ENCODE peak calls at places on chromosomes 4 and X, in seven cellular contexts. A is breast epithelium, Q is heart right ventricle, U is AG04450, T is GM23338, G is cardiac muscle cell, P is adrenal gland. M is an unnamed sample.

GRCh38 chr4:83297548-83298260 is 13.1 kb upstream of the COQ2 start:
- DNase-seq in A (no peak), Q (no peak), U (no peak), T (no peak), G (no peak), P (no peak), M (no peak)

GRCh38 chr4:76365636-76366035 is 55.3 kb downstream of the CCDC158 start:
- DNase-seq in A (no peak), Q (no peak), U (no peak), T (no peak), G (no peak), P (no peak), M (no peak)

GRCh38 chr4:86338989-86339388 is 20.9 kb downstream of the MAPK10 start:
- DNase-seq in A (no peak), Q (peak; percentile 4), U (peak; percentile 72), T (no peak), G (no peak), P (peak; percentile 44), M (no peak)

GRCh38 chr4:26052663-26053534 is 138.9 kb downstream of the SMIM20 start:
- DNase-seq in A (no peak), Q (no peak), U (no peak), T (no peak), G (no peak), P (no peak), M (no peak)

GRCh38 chr4:73705056-73705432 is 35.3 kb upstream of the CXCL8 start:
- DNase-seq in A (no peak), Q (no peak), U (no peak), T (peak; percentile 73), G (no peak), P (no peak), M (no peak)

GRCh38 chrX:95076449-95076848 is 1402.4 kb downstream of the FAM133A start:
- DNase-seq in A (no peak), Q (no peak), U (no peak), T (peak; percentile 63), G (peak; percentile 37), P (no peak), M (no peak)

GRCh38 chrX:134868766-134869495 is 121.9 kb upstream of the SMIM10 start:
- DNase-seq in A (no peak), Q (no peak), U (peak; percentile 38), T (no peak), G (no peak), P (peak; percentile 21), M (no peak)

GRCh38 chr4:112807083-112807482 is 170.1 kb downstream of the LARP7 start:
- DNase-seq in A (no peak), Q (no peak), U (no peak), T (no peak), G (no peak), P (no peak), M (no peak)

GRCh38 chrX:45801554-45801953 is 600.9 kb upstream of the DIPK2B start:
- DNase-seq in A (no peak), Q (no peak), U (no peak), T (peak; percentile 38), G (peak; percentile 29), P (no peak), M (no peak)

GRCh38 chrX:94936722-94937121 is 1262.7 kb downstream of the FAM133A start:
- DNase-seq in A (no peak), Q (no peak), U (no peak), T (no peak), G (no peak), P (no peak), M (no peak)

GRCh38 chrX:125846251-125846650 is 319.8 kb downstream of the DCAF12L2 start:
- DNase-seq in A (no peak), Q (no peak), U (no peak), T (no peak), G (no peak), P (no peak), M (no peak)

GRCh38 chr4:77193511-77194236 is 36.7 kb downstream of the CCNG2 start:
- DNase-seq in A (peak; percentile 27), Q (peak; percentile 34), U (no peak), T (peak; percentile 95), G (no peak), P (peak; percentile 21), M (peak; percentile 69)

GRCh38 chr4:80307774-80308465 is 27.6 kb upstream of the CFAP299 start:
- DNase-seq in A (no peak), Q (no peak), U (no peak), T (no peak), G (no peak), P (no peak), M (no peak)

GRCh38 chr4:153205757-153206156 is 1.5 kb downstream of the TRIM2 start:
- DNase-seq in A (no peak), Q (no peak), U (no peak), T (peak; percentile 64), G (no peak), P (no peak), M (peak; percentile 6)

GRCh38 chrX:115410731-115411435 is 121.4 kb downstream of the LUZP4 start:
- DNase-seq in A (no peak), Q (no peak), U (no peak), T (no peak), G (no peak), P (no peak), M (no peak)

GRCh38 chrX:44054863-44055601 is 81.8 kb upstream of the NDP start:
- DNase-seq in A (no peak), Q (no peak), U (no peak), T (no peak), G (no peak), P (no peak), M (no peak)

GRCh38 chrX:113390531-113390930 is 549.9 kb upstream of the AMOT start:
- DNase-seq in A (no peak), Q (no peak), U (no peak), T (no peak), G (no peak), P (no peak), M (no peak)

GRCh38 chrX:47446971-47447370 is 36.1 kb downstream of the ZNF41 start:
- DNase-seq in A (no peak), Q (no peak), U (no peak), T (no peak), G (no peak), P (no peak), M (no peak)

DNA sequence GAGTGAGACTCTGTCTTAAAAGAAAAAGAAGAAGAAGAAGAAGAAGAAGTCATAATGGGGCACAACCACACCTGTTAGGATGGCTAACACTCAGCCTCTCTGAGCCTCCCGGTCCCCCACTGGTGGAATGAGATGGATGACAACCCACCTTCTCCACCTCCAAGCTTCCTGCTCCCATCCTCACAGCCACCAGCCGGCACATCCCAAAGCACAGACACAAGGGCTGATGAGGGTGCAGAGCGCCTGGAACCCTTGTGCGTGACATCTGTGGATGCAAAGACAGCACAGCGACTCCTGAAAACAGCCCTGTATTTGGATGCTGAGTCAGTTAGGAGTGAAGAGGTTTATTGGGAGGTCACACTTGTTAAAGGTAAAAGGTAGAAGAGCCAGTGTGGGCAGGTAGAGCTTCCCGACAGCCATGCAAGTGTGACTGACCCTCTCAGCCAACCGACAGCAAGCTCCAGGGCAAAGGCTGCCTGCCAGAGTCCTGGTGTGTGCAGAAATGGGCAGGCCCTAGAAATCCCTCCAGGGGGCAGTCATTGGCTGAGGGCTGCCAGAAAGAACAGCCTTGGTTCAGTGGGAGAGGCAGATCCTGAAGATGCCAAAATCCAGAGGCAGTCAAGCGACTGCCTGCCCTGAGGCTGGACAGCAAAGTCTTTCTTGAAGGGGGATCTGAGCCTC is 26.6 kb upstream of the MAN2B2 start:
- DNase-seq in A (no peak), Q (peak; percentile 43), U (no peak), T (peak; percentile 75), G (peak; percentile 62), P (peak; percentile 30), M (no peak)
- TF ChIP-seq CTCF in A (no peak), Q (no peak), U (peak; percentile 49), T (peak; percentile 80), G (peak; percentile 61), P (no peak), M (no peak)

DNA sequence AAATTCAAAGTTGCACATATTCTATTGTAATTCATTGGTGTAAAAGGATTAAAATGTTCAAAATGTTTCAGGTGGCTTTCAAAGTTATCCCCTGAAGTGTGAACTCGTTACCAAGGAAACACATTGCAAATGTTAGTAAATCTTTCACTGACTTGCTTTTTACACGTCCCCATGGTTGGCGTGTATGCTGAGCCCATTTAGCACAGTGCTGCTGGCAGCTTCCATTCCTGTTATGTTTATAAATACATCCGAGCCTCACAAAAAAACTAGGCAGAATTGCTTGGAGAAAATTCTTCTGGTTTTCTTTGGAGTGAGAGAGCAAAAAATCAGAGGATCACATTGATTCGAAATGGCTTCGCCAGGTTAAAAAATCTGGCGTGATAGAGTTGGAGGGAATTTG is 105.9 kb upstream of the HPGD start:
- DNase-seq in A (no peak), Q (no peak), U (no peak), T (no peak), G (no peak), P (no peak), M (no peak)
- H3K27me3 ChIP-seq in A (no peaks in the 10 kb centered on the region), Q (no peaks in the 10 kb centered on the region), U (no peaks in the 10 kb centered on the region), T (no peaks in the 10 kb centered on the region), G (no peaks in the 10 kb centered on the region), P (no peaks in the 10 kb centered on the region), M (no peaks in the 10 kb centered on the region)

GRCh38 chr4:71261633-71262121 is 77.1 kb upstream of the SLC4A4 start:
- DNase-seq in A (no peak), Q (no peak), U (no peak), T (no peak), G (peak; percentile 25), P (no peak), M (no peak)
- H3K27ac ChIP-seq in A (no peak overlapping the region), Q (peak overlapping the region; percentile 81), U (no peak overlapping the region), T (no peak overlapping the region), G (peak overlapping the region; percentile 25), P (no peak overlapping the region), M (no peak overlapping the region)

GRCh38 chr4:166625018-166625637 is 609.2 kb downstream of the SPOCK3 start:
- DNase-seq in A (no peak), Q (no peak), U (no peak), T (no peak), G (no peak), P (no peak), M (no peak)
- TF ChIP-seq CTCF in A (no peak), Q (no peak), U (no peak), T (no peak), G (no peak), P (no peak), M (no peak)

GRCh38 chr4:17168571-17168970 is 270.1 kb upstream of the LDB2 start:
- DNase-seq in A (no peak), Q (peak; percentile 65), U (peak; percentile 59), T (peak; percentile 52), G (no peak), P (no peak), M (no peak)
- H3K27me3 ChIP-seq in A (no peaks in the 10 kb centered on the region), Q (no peaks in the 10 kb centered on the region), U (no peaks in the 10 kb centered on the region), T (peaks cover 35% of the 10 kb centered on the region), G (no peaks in the 10 kb centered on the region), P (no peaks in the 10 kb centered on the region), M (no peaks in the 10 kb centered on the region)